ENCODE peak calls at places on chromosomes 13 and 19, in seven cellular contexts. F, E, D, U, G, T and Q are unnamed samples.

GRCh38 chr13:34347784-34348573 is 530.0 kb downstream of the RFC3 start:
- DNase-seq in F (peak; percentile 59), E (no peak), D (no peak), U (no peak), G (no peak), T (peak; percentile 92), Q (no peak)

GRCh38 chr13:74305876-74306275 is 171.7 kb upstream of the KLF12 start:
- DNase-seq in F (peak; percentile 25), E (no peak), D (no peak), U (no peak), G (no peak), T (no peak), Q (no peak)

GRCh38 chr13:20672772-20673171 is 30.7 kb upstream of the IL17D start:
- DNase-seq in F (no peak), E (no peak), D (no peak), U (no peak), G (no peak), T (no peak), Q (no peak)

GRCh38 chr19:4096049-4096892 is 27.7 kb downstream of the MAP2K2 start:
- DNase-seq in F (no peak), E (no peak), D (no peak), U (no peak), G (no peak), T (no peak), Q (no peak)

GRCh38 chr19:46256855-46257254 is 27.3 kb downstream of the IGFL1 start:
- DNase-seq in F (peak; percentile 63), E (no peak), D (no peak), U (no peak), G (no peak), T (no peak), Q (no peak)

GRCh38 chr13:28121224-28121623 is 17.1 kb upstream of the PAN3 start:
- DNase-seq in F (no peak), E (no peak), D (no peak), U (no peak), G (no peak), T (no peak), Q (no peak)

GRCh38 chr19:49684251-49684982 is 5.0 kb upstream of the ADM5 start:
- DNase-seq in F (no peak), E (no peak), D (no peak), U (no peak), G (no peak), T (peak; percentile 35), Q (no peak)

GRCh38 chr19:18479964-18480723 is 41.7 kb downstream of the ELL start:
- DNase-seq in F (no peak), E (no peak), D (peak; percentile 81), U (peak; percentile 83), G (peak; percentile 85), T (no peak), Q (peak; percentile 91)

GRCh38 chr13:99028890-99029289 is 51.0 kb upstream of the DOCK9 start:
- DNase-seq in F (no peak), E (peak; percentile 34), D (no peak), U (no peak), G (no peak), T (no peak), Q (no peak)

GRCh38 chr13:108360139-108360538 is 90.6 kb downstream of the TNFSF13B start:
- DNase-seq in F (no peak), E (no peak), D (no peak), U (no peak), G (no peak), T (no peak), Q (no peak)

GRCh38 chr13:85853901-85854663 is 54.9 kb upstream of the SLITRK6 start:
- DNase-seq in F (no peak), E (no peak), D (peak; percentile 64), U (no peak), G (no peak), T (no peak), Q (no peak)

GRCh38 chr19:12847159-12848139 is 9.1 kb downstream of the MAST1 start:
- DNase-seq in F (peak; percentile 78), E (peak; percentile 75), D (peak; percentile 96), U (peak; percentile 91), G (peak; percentile 67), T (peak; percentile 94), Q (peak; percentile 86)

GRCh38 chr13:51444922-51445321 is 7.9 kb downstream of the INTS6 start:
- DNase-seq in F (no peak), E (no peak), D (no peak), U (no peak), G (no peak), T (peak; percentile 45), Q (no peak)

GRCh38 chr13:79631260-79631659 is 150.3 kb downstream of the NDFIP2 start:
- DNase-seq in F (peak; percentile 97), E (no peak), D (no peak), U (no peak), G (peak; percentile 65), T (peak; percentile 95), Q (no peak)

GRCh38 chr13:24127116-24127631 is 33.3 kb upstream of the SPATA13 start:
- DNase-seq in F (no peak), E (no peak), D (no peak), U (no peak), G (no peak), T (peak; percentile 86), Q (no peak)

GRCh38 chr19:791605-792360 is 5.5 kb upstream of the PTBP1 start:
- DNase-seq in F (no peak), E (no peak), D (peak; percentile 69), U (peak; percentile 69), G (no peak), T (no peak), Q (no peak)

GRCh38 chr19:12720851-12721655 is 2.7 kb downstream of the TNPO2 start:
- DNase-seq in F (peak; percentile 21), E (peak; percentile 18), D (no peak), U (peak; percentile 68), G (no peak), T (peak; percentile 30), Q (no peak)

GRCh38 chr13:96650301-96650886 is 343.9 kb downstream of the OXGR1 start:
- DNase-seq in F (peak; percentile 86), E (no peak), D (no peak), U (no peak), G (no peak), T (peak; percentile 89), Q (no peak)

GRCh38 chr13:96822900-96823299 is 171.4 kb downstream of the OXGR1 start:
- DNase-seq in F (peak; percentile 21), E (no peak), D (no peak), U (no peak), G (peak; percentile 52), T (peak; percentile 39), Q (no peak)

GRCh38 chr19:9848060-9848459 is 12.9 kb downstream of the PIN1 start:
- DNase-seq in F (no peak), E (no peak), D (no peak), U (no peak), G (no peak), T (peak; percentile 49), Q (no peak)

GRCh38 chr19:3193256-3194062 is 7.7 kb downstream of the NCLN start:
- DNase-seq in F (no peak), E (no peak), D (peak; percentile 70), U (no peak), G (no peak), T (no peak), Q (no peak)

GRCh38 chr13:59750860-59751259 is 412.9 kb downstream of the DIAPH3 start:
- DNase-seq in F (peak; percentile 32), E (no peak), D (no peak), U (no peak), G (no peak), T (no peak), Q (no peak)
- H3K4me3 ChIP-seq in F (no peak overlapping the region), E (no peak overlapping the region), D (no peak overlapping the region), U (peak overlapping the region; percentile 27), G (no peak overlapping the region), T (no peak overlapping the region), Q (no peak overlapping the region)

GRCh38 chr13:73064991-73065390 is 6.2 kb downstream of the KLF5 start:
- DNase-seq in F (no peak), E (no peak), D (no peak), U (no peak), G (no peak), T (no peak), Q (no peak)
- H3K4me3 ChIP-seq in F (no peak overlapping the region), E (no peak overlapping the region), D (no peak overlapping the region), U (no peak overlapping the region), G (no peak overlapping the region), T (peak overlapping the region; percentile 97), Q (no peak overlapping the region)

GRCh38 chr19:6100284-6100915 is 9.9 kb downstream of the RFX2 start:
- DNase-seq in F (no peak), E (peak; percentile 36), D (peak; percentile 87), U (no peak), G (no peak), T (no peak), Q (no peak)
- H3K4me3 ChIP-seq in F (no peak overlapping the region), E (peak overlapping the region; percentile 22), D (no peak overlapping the region), U (peak overlapping the region; percentile 34), G (no peak overlapping the region), T (no peak overlapping the region), Q (peak overlapping the region; percentile 10)

DNA sequence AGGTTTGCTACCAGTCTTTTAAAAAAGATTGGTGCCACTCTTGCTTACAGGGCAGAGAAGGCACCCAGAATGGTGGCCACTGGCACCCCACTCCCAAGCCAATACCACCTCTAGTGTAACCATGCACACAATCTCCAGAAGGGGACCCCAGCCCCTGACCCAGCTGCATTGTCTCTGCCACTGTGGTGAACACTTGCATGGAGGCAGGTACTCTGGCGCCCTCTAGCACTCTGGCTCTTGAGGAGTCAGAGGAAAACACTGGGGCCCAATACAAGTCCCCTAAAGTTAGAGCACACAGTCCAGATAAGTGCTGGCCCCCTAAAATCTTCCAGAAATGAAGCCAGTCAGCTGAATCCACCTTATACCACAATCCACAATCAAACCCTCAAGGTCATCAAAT is 6.0 kb downstream of the ERVV-1 start:
- DNase-seq in F (no peak), E (no peak), D (no peak), U (no peak), G (no peak), T (no peak), Q (no peak)
- H3K4me3 ChIP-seq in F (no peak overlapping the region), E (no peak overlapping the region), D (no peak overlapping the region), U (no peak overlapping the region), G (no peak overlapping the region), T (no peak overlapping the region), Q (no peak overlapping the region)

GRCh38 chr19:51701468-51702100 is 8.5 kb downstream of the SPACA6 start:
- DNase-seq in F (no peak), E (no peak), D (no peak), U (no peak), G (no peak), T (no peak), Q (no peak)
- H3K4me3 ChIP-seq in F (no peak overlapping the region), E (no peak overlapping the region), D (no peak overlapping the region), U (no peak overlapping the region), G (no peak overlapping the region), T (no peak overlapping the region), Q (no peak overlapping the region)

GRCh38 chr19:47511128-47511517 is 3.7 kb downstream of the NAPA start:
- DNase-seq in F (no peak), E (no peak), D (no peak), U (peak; percentile 77), G (no peak), T (no peak), Q (no peak)

GRCh38 chr19:47511681-47512080 is 3.2 kb downstream of the NAPA start:
- DNase-seq in F (no peak), E (no peak), D (no peak), U (peak; percentile 56), G (no peak), T (no peak), Q (no peak)

GRCh38 chr19:47512183-47512947 is 2.5 kb downstream of the NAPA start:
- DNase-seq in F (no peak), E (no peak), D (no peak), U (no peak), G (peak; percentile 80), T (peak; percentile 37), Q (no peak)

GRCh38 chr19:47514151-47514868 is 553 bp downstream of the NAPA start:
- DNase-seq in F (no peak), E (no peak), D (peak; percentile 82), U (no peak), G (no peak), T (no peak), Q (no peak)

GRCh38 chr19:47512948-47513319 is 1.9 kb downstream of the NAPA start:
- DNase-seq in F (no peak), E (no peak), D (no peak), U (no peak), G (no peak), T (no peak), Q (no peak)
- H3K4me3 ChIP-seq in F (no peak overlapping the region), E (peak overlapping the region; percentile 16), D (no peak overlapping the region), U (peak overlapping the region; percentile 88), G (no peak overlapping the region), T (peak overlapping the region; percentile 95), Q (no peak overlapping the region)